ENCODE peak calls at places on chromosomes 13 and 19, in six cellular contexts. One of them, this sample, is unnamed.

GRCh38 chr19:1663854-1664253 is 11.4 kb upstream of the TCF3 start:
- DNase-seq in stomach: no peak
- DNase-seq in suprapubic skin: no peak
- DNase-seq in upper lobe of left lung: no peak
- DNase-seq in GM12878: no peak
- DNase-seq in sigmoid colon: no peak
- DNase-seq in this sample: no peak

GRCh38 chr19:4493104-4493928 is 21.2 kb downstream of the HDGFL2 start:
- DNase-seq in stomach: no peak
- DNase-seq in suprapubic skin: no peak
- DNase-seq in upper lobe of left lung: no peak
- DNase-seq in GM12878: no peak
- DNase-seq in sigmoid colon: no peak
- DNase-seq in this sample: no peak

GRCh38 chr19:11269408-11269807 is 7.1 kb upstream of the DOCK6 start:
- DNase-seq in stomach: no peak
- DNase-seq in suprapubic skin: no peak
- DNase-seq in upper lobe of left lung: no peak
- DNase-seq in GM12878: no peak
- DNase-seq in sigmoid colon: no peak
- DNase-seq in this sample: no peak

GRCh38 chr13:94583926-94584325 is 12.0 kb downstream of the TGDS start:
- DNase-seq in stomach: no peak
- DNase-seq in suprapubic skin: no peak
- DNase-seq in upper lobe of left lung: no peak
- DNase-seq in GM12878: no peak
- DNase-seq in sigmoid colon: no peak
- DNase-seq in this sample: no peak

GRCh38 chr19:4380254-4380727 is 20.1 kb downstream of the SH3GL1 start:
- DNase-seq in stomach: no peak
- DNase-seq in suprapubic skin: no peak
- DNase-seq in upper lobe of left lung: peak
- DNase-seq in GM12878: no peak
- DNase-seq in sigmoid colon: peak
- DNase-seq in this sample: no peak

GRCh38 chr19:45508931-45509691 is 1.8 kb downstream of the VASP start:
- DNase-seq in stomach: peak
- DNase-seq in suprapubic skin: no peak
- DNase-seq in upper lobe of left lung: peak
- DNase-seq in GM12878: peak
- DNase-seq in sigmoid colon: peak
- DNase-seq in this sample: peak

GRCh38 chr19:49691243-49692101 is 556 bp downstream of the CPT1C start:
- DNase-seq in stomach: no peak
- DNase-seq in suprapubic skin: peak
- DNase-seq in upper lobe of left lung: no peak
- DNase-seq in GM12878: no peak
- DNase-seq in sigmoid colon: no peak
- DNase-seq in this sample: no peak

GRCh38 chr19:33133438-33134031 is 1.6 kb downstream of the WDR88 start:
- DNase-seq in stomach: no peak
- DNase-seq in suprapubic skin: no peak
- DNase-seq in upper lobe of left lung: no peak
- DNase-seq in GM12878: no peak
- DNase-seq in sigmoid colon: no peak
- DNase-seq in this sample: no peak

GRCh38 chr13:31638577-31638976 is 100.7 kb upstream of the RXFP2 start:
- DNase-seq in stomach: no peak
- DNase-seq in suprapubic skin: no peak
- DNase-seq in upper lobe of left lung: no peak
- DNase-seq in GM12878: no peak
- DNase-seq in sigmoid colon: no peak
- DNase-seq in this sample: no peak

GRCh38 chr13:101654916-101655315 is 202.4 kb downstream of the ITGBL1 start:
- DNase-seq in stomach: no peak
- DNase-seq in suprapubic skin: no peak
- DNase-seq in upper lobe of left lung: no peak
- DNase-seq in GM12878: no peak
- DNase-seq in sigmoid colon: no peak
- DNase-seq in this sample: no peak

GRCh38 chr19:6003976-6004375 is 26.0 kb upstream of the RANBP3 start:
- DNase-seq in stomach: no peak
- DNase-seq in suprapubic skin: no peak
- DNase-seq in upper lobe of left lung: no peak
- DNase-seq in GM12878: no peak
- DNase-seq in sigmoid colon: no peak
- DNase-seq in this sample: no peak

GRCh38 chr13:30510811-30511371 is 45.2 kb upstream of the HMGB1 start:
- DNase-seq in stomach: no peak
- DNase-seq in suprapubic skin: no peak
- DNase-seq in upper lobe of left lung: no peak
- DNase-seq in GM12878: no peak
- DNase-seq in sigmoid colon: no peak
- DNase-seq in this sample: no peak

GRCh38 chr13:110256126-110256905 is 50.6 kb downstream of the COL4A1 start:
- DNase-seq in stomach: no peak
- DNase-seq in suprapubic skin: no peak
- DNase-seq in upper lobe of left lung: no peak
- DNase-seq in GM12878: no peak
- DNase-seq in sigmoid colon: no peak
- DNase-seq in this sample: no peak

GRCh38 chr19:10863107-10863700 is 8.1 kb upstream of the CARM1 start:
- DNase-seq in stomach: peak
- DNase-seq in suprapubic skin: no peak
- DNase-seq in upper lobe of left lung: peak
- DNase-seq in GM12878: no peak
- DNase-seq in sigmoid colon: no peak
- DNase-seq in this sample: no peak

GRCh38 chr19:50812474-50812873 is 11.1 kb downstream of the KLK1 start:
- DNase-seq in stomach: no peak
- DNase-seq in suprapubic skin: no peak
- DNase-seq in upper lobe of left lung: no peak
- DNase-seq in GM12878: no peak
- DNase-seq in sigmoid colon: no peak
- DNase-seq in this sample: no peak

GRCh38 chr19:34678085-34678412 is 571 bp downstream of the ZNF302 start:
- DNase-seq in stomach: no peak
- DNase-seq in suprapubic skin: no peak
- DNase-seq in upper lobe of left lung: no peak
- DNase-seq in GM12878: no peak
- DNase-seq in sigmoid colon: no peak
- DNase-seq in this sample: no peak

GRCh38 chr19:33391631-33392249 is 18.2 kb downstream of the CEBPG start:
- DNase-seq in stomach: no peak
- DNase-seq in suprapubic skin: no peak
- DNase-seq in upper lobe of left lung: no peak
- DNase-seq in GM12878: no peak
- DNase-seq in sigmoid colon: no peak
- DNase-seq in this sample: no peak

GRCh38 chr13:35988648-35989081 is 142.5 kb downstream of the DCLK1 start:
- DNase-seq in stomach: no peak
- DNase-seq in suprapubic skin: no peak
- DNase-seq in upper lobe of left lung: no peak
- DNase-seq in GM12878: no peak
- DNase-seq in sigmoid colon: no peak
- DNase-seq in this sample: no peak
- TF ChIP-seq EP300 in stomach: no peak
- TF ChIP-seq EP300 in suprapubic skin: no peak
- TF ChIP-seq EP300 in upper lobe of left lung: no peak
- TF ChIP-seq EP300 in GM12878: no peak
- TF ChIP-seq EP300 in sigmoid colon: no peak
- TF ChIP-seq EP300 in this sample: no peak

GRCh38 chr13:86831084-86831483 is 840.1 kb upstream of the SLITRK5 start:
- DNase-seq in stomach: no peak
- DNase-seq in suprapubic skin: no peak
- DNase-seq in upper lobe of left lung: no peak
- DNase-seq in GM12878: no peak
- DNase-seq in sigmoid colon: no peak
- DNase-seq in this sample: no peak
- TF ChIP-seq POLR2AphosphoS5 in stomach: no peak
- TF ChIP-seq POLR2AphosphoS5 in suprapubic skin: no peak
- TF ChIP-seq POLR2AphosphoS5 in upper lobe of left lung: no peak
- TF ChIP-seq POLR2AphosphoS5 in GM12878: no peak
- TF ChIP-seq POLR2AphosphoS5 in sigmoid colon: no peak
- TF ChIP-seq POLR2AphosphoS5 in this sample: no peak

DNA sequence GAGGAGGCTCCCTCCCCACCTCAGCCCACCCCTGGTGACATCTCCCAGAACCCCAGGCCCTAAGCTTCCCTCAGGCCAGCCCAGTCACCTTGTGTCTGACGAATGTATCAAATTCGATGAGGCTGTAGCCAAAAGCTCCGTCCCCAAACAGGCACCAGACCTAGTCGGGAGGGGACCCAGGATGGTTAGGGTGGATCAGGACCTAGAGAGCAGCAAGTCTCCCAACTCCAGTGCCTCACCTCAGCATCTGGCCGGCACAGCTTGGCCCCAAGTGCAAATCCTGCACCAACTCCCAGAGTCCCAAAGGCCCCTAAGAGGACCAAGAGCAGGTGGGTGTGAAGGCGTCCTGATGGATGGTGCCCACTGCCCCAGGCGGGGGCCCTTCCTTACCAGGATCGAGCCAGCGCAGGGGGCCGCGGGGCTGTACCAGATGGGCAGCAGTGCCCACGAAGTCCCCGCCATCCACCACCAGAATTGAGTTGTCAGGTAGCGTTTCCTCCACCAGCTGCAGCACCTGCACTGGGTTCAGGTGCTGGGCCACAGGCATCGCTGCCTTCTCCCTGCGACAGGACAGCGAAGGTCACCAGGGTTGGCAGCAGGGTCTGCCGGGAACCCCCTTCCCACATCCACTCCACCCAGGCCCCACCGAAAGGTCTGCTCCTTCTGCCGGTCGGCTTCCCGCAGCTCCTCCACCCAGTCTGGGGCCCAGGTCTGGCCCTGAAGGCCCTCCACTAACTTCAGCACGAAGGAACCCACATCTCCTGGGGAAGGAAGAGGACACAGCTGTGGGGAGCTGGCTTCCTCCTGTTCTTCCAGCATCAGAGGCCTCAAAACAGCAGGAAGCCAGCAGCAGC is 8.8 kb downstream of the SYDE1 start:
- DNase-seq in stomach: no peak
- DNase-seq in suprapubic skin: no peak
- DNase-seq in upper lobe of left lung: no peak
- DNase-seq in GM12878: no peak
- DNase-seq in sigmoid colon: no peak
- DNase-seq in this sample: no peak
- H3K27ac ChIP-seq in stomach: peak
- H3K27ac ChIP-seq in suprapubic skin: no peak
- H3K27ac ChIP-seq in upper lobe of left lung: peak
- H3K27ac ChIP-seq in GM12878: no peak
- H3K27ac ChIP-seq in sigmoid colon: peak
- H3K27ac ChIP-seq in this sample: peak

DNA sequence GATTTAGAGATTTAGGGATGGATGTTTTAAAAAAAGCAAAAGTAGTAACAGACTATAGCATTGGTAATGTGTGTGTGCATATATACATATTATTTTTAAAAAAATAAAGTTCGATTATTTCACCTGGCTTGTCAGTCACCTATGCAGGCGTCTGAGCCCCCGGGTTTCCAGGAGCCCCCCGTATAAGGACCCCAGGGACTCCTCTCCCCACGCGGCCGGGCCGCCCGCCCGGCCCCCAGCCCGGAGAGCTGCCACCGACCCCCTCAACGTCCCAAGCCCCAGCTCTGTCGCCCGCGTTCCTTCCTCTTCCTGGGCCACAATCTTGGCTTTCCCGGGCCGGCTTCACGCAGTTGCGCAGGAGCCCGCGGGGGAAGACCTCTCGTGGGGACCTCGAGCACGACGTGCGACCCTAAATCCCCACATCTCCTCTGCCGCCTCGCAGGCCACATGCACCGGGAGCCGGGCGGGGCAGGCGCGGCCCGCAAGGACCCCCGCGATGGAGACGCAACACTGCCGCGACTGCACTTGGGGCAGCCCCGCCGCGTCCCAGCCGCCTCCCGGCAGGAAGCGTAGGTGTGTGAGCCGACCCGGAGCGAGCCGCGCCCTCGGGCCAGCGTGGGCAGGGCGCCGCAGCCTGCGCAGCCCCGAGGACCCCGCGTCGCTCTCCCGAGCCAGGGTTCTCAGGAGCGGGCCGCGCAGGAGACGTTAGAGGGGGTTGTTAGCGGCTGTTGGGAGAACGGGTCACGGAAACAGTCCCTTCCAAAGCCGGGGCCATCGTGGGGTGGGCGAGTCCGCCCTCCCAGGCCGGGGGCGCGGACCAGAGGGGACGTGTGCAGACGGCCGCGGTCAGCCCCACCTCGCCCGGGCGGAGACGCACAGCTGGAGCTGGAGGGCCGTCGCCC is 840 bp upstream of the CCNA1 start:
- DNase-seq in stomach: no peak
- DNase-seq in suprapubic skin: no peak
- DNase-seq in upper lobe of left lung: peak
- DNase-seq in GM12878: no peak
- DNase-seq in sigmoid colon: no peak
- DNase-seq in this sample: no peak
- TF ChIP-seq EP300 in stomach: no peak
- TF ChIP-seq EP300 in suprapubic skin: no peak
- TF ChIP-seq EP300 in upper lobe of left lung: no peak
- TF ChIP-seq EP300 in GM12878: no peak
- TF ChIP-seq EP300 in sigmoid colon: no peak
- TF ChIP-seq EP300 in this sample: no peak

GRCh38 chr13:99432637-99433542 is 68.4 kb upstream of the TM9SF2 start:
- DNase-seq in stomach: peak
- DNase-seq in suprapubic skin: peak
- DNase-seq in upper lobe of left lung: peak
- DNase-seq in GM12878: peak
- DNase-seq in sigmoid colon: peak
- DNase-seq in this sample: no peak
- TF ChIP-seq POLR2AphosphoS5 in stomach: no peak
- TF ChIP-seq POLR2AphosphoS5 in suprapubic skin: no peak
- TF ChIP-seq POLR2AphosphoS5 in upper lobe of left lung: peak
- TF ChIP-seq POLR2AphosphoS5 in GM12878: no peak
- TF ChIP-seq POLR2AphosphoS5 in sigmoid colon: peak
- TF ChIP-seq POLR2AphosphoS5 in this sample: peak

GRCh38 chr13:49538404-49538803 is 42.7 kb downstream of the PHF11 start:
- DNase-seq in stomach: no peak
- DNase-seq in suprapubic skin: no peak
- DNase-seq in upper lobe of left lung: no peak
- DNase-seq in GM12878: no peak
- DNase-seq in sigmoid colon: no peak
- DNase-seq in this sample: no peak

GRCh38 chr13:49540552-49540951 is 44.8 kb downstream of the PHF11 start:
- DNase-seq in stomach: no peak
- DNase-seq in suprapubic skin: no peak
- DNase-seq in upper lobe of left lung: no peak
- DNase-seq in GM12878: peak
- DNase-seq in sigmoid colon: no peak
- DNase-seq in this sample: no peak

GRCh38 chr13:49539746-49540145 is 44.0 kb downstream of the PHF11 start:
- DNase-seq in stomach: no peak
- DNase-seq in suprapubic skin: no peak
- DNase-seq in upper lobe of left lung: no peak
- DNase-seq in GM12878: no peak
- DNase-seq in sigmoid colon: no peak
- DNase-seq in this sample: no peak

GRCh38 chr13:49536144-49536873 is 40.6 kb downstream of the PHF11 start:
- DNase-seq in stomach: no peak
- DNase-seq in suprapubic skin: no peak
- DNase-seq in upper lobe of left lung: no peak
- DNase-seq in GM12878: no peak
- DNase-seq in sigmoid colon: no peak
- DNase-seq in this sample: no peak

GRCh38 chr13:49539313-49539712 is 43.6 kb downstream of the PHF11 start:
- DNase-seq in stomach: no peak
- DNase-seq in suprapubic skin: no peak
- DNase-seq in upper lobe of left lung: no peak
- DNase-seq in GM12878: no peak
- DNase-seq in sigmoid colon: peak
- DNase-seq in this sample: no peak
- H3K27ac ChIP-seq in stomach: no peak
- H3K27ac ChIP-seq in suprapubic skin: no peak
- H3K27ac ChIP-seq in upper lobe of left lung: no peak
- H3K27ac ChIP-seq in GM12878: no peak
- H3K27ac ChIP-seq in sigmoid colon: no peak
- H3K27ac ChIP-seq in this sample: no peak

GRCh38 chr13:75331792-75332349 is 150.1 kb downstream of the TBC1D4 start:
- DNase-seq in stomach: no peak
- DNase-seq in suprapubic skin: no peak
- DNase-seq in upper lobe of left lung: no peak
- DNase-seq in GM12878: no peak
- DNase-seq in sigmoid colon: no peak
- DNase-seq in this sample: no peak
- TF ChIP-seq EP300 in stomach: no peak
- TF ChIP-seq EP300 in suprapubic skin: no peak
- TF ChIP-seq EP300 in upper lobe of left lung: no peak
- TF ChIP-seq EP300 in GM12878: no peak
- TF ChIP-seq EP300 in sigmoid colon: no peak
- TF ChIP-seq EP300 in this sample: no peak